ENCODE peak calls at places on chromosome 11, in five cellular contexts. Q is foreskin fibroblast; R is epithelial cell of proximal tubule; T is CD4-positive, alpha-beta memory T cell; P is heart right ventricle. J is an unnamed sample.

GRCh38 chr11:24560324-24560723 is 63.5 kb downstream of the LUZP2 start:
- DNase-seq in R (no peak), T (no peak), P (no peak), Q (no peak), J (no peak)

GRCh38 chr11:86990079-86990478 is 34.9 kb upstream of the FZD4 start:
- DNase-seq in Q (peak; percentile 25), R (no peak), T (no peak), P (no peak), J (no peak)

GRCh38 chr11:111834432-111835163 is 36.8 kb downstream of the ALG9 start:
- DNase-seq in Q (no peak), R (no peak), T (no peak), P (no peak), J (no peak)

GRCh38 chr11:116506446-116506845 is 266.3 kb downstream of the BUD13 start:
- DNase-seq in R (no peak), Q (no peak), T (no peak), P (no peak), J (peak; percentile 60)

GRCh38 chr11:19164881-19165280 is 36.9 kb downstream of the CSRP3 start:
- DNase-seq in T (no peak), Q (no peak), P (no peak), R (no peak), J (no peak)

GRCh38 chr11:2913029-2913431 is 16.2 kb downstream of the PHLDA2 start:
- DNase-seq in R (no peak), P (no peak), T (no peak), Q (peak; percentile 68), J (no peak)

GRCh38 chr11:44978961-44979331 is 28.3 kb upstream of the TP53I11 start:
- DNase-seq in Q (no peak), P (no peak), T (no peak), R (no peak), J (no peak)

GRCh38 chr11:102120437-102120935 is 10.2 kb downstream of the YAP1 start:
- DNase-seq in T (no peak), Q (peak; percentile 63), R (no peak), P (no peak), J (no peak)

GRCh38 chr11:71418643-71419042 is 29.6 kb downstream of the DHCR7 start:
- DNase-seq in Q (no peak), P (no peak), R (no peak), T (no peak), J (no peak)

GRCh38 chr11:19076744-19077589 is 16.4 kb upstream of the MRGPRX2 start:
- DNase-seq in P (peak; percentile 34), R (no peak), Q (peak; percentile 65), T (peak; percentile 45), J (no peak)

GRCh38 chr11:567629-568258 is 7.0 kb downstream of the RASSF7 start:
- DNase-seq in T (peak; percentile 66), Q (no peak), P (no peak), R (no peak), J (no peak)

GRCh38 chr11:121478895-121479281 is 26.1 kb upstream of the SORL1-AS1 start:
- DNase-seq in T (no peak), R (no peak), Q (no peak), P (no peak), J (no peak)

GRCh38 chr11:121479839-121480238 is 27.1 kb upstream of the SORL1-AS1 start:
- DNase-seq in P (no peak), R (no peak), T (no peak), Q (no peak), J (no peak)

GRCh38 chr11:121478226-121478894 is 25.6 kb upstream of the SORL1-AS1 start:
- DNase-seq in Q (no peak), T (no peak), R (no peak), P (no peak), J (no peak)

GRCh38 chr11:121476379-121477032 is 23.7 kb upstream of the SORL1-AS1 start:
- DNase-seq in T (peak; percentile 53), Q (no peak), R (no peak), P (no peak), J (no peak)

DNA sequence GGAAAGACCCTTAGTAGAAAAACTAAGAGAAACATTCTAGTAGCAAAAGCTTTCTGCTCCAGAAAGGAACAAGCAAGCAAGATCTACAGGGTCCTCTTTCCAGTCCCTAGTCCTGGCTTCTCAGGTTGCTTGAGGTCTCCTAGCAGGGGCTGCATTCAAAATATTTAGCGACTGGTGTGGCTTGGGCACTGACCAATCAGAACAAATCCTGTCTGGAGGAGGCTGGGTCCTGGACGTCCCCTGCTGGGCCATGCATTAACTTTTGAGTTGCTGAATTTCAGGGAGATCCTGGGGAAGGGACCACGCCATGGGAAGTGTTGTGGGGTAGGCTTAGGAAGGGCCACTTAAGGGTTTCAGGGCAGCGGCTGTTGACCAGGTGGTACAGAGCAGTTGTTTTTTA is 26.6 kb upstream of the SORL1-AS1 start:
- DNase-seq in P (no peak), T (no peak), Q (no peak), R (no peak), J (no peak)
- H3K4me3 ChIP-seq in P (no peak overlapping the region), T (no peak overlapping the region), Q (no peak overlapping the region), R (no peak overlapping the region), J (no peak overlapping the region)

GRCh38 chr11:82960000-82960778 is 58.7 kb downstream of the DDIAS start:
- DNase-seq in P (no peak), R (no peak), T (peak; percentile 83), Q (no peak), J (no peak)

DNA sequence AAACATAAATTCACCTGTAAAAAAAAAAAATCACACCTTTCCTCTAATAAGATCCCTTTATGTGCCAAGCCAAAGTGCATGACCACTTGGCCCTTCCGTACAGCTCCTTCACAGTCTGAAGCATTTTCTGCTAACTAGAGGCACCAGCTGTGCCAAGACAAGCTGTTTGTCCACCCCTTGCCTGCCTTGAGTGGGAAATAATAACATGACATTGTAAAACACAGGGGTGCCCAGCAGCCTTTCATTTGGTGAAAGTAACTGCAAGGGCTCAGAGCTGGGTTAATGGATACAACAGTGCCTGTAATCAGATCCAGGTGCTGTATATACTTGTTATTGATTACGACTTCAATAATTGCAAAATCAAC is 59.2 kb downstream of the DDIAS start:
- DNase-seq in T (peak; percentile 36), R (no peak), P (no peak), Q (no peak), J (no peak)
- H3K4me3 ChIP-seq in T (no peak overlapping the region), R (no peak overlapping the region), P (no peak overlapping the region), Q (no peak overlapping the region), J (no peak overlapping the region)

GRCh38 chr11:57310630-57311086 is 14.1 kb downstream of the TNKS1BP1 start:
- DNase-seq in P (no peak), R (no peak), T (no peak), Q (peak; percentile 54), J (no peak)
- H3K4me3 ChIP-seq in P (peak overlapping the region; percentile 41), R (peak overlapping the region; percentile 51), T (no peak overlapping the region), Q (peak overlapping the region; percentile 58), J (peak overlapping the region; percentile 86)

DNA sequence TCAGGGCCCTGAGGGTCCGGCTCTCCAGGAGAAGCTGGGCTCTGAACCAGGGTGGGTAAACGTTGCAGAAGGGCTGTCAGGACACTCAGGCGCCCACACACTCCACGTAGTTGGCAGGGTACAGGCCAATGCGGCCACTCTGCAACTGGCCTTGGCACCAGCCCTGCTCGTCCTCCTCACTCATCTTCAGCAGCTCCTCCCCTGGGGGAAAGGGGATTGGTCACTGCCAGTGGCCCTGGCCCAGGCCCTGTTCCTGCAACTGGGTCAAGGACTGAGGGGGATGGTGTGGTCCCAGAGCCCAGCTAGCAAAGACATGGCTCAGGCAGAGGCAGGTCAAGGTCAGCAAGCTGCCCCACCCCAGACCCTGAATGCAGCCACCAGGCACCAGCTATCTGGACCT is 1.2 kb upstream of the ARFGAP2 start:
- DNase-seq in T (no peak), P (peak; percentile 52), R (no peak), Q (no peak), J (no peak)
- H3K4me3 ChIP-seq in T (no peak overlapping the region), P (peak overlapping the region; percentile 78), R (no peak overlapping the region), Q (no peak overlapping the region), J (peak overlapping the region; percentile 90)

J was measured in coronary artery.